ENCODE peak calls at places on chromosome 2, in six cellular contexts. One of them, this sample, is unnamed.

GRCh38 chr2:203808041-203808750 is 59.4 kb upstream of the CTLA4 start:
- DNase-seq in tibial nerve: no peak
- DNase-seq in HCT116: no peak
- DNase-seq in HepG2: no peak
- DNase-seq in endothelial cell of umbilical vein: peak; percentile 85
- DNase-seq in mammary epithelial cell: peak; percentile 83
- DNase-seq in this sample: no peak

GRCh38 chr2:101330253-101330921 is 21.9 kb upstream of the RNF149 start:
- DNase-seq in tibial nerve: peak; percentile 31
- DNase-seq in HCT116: no peak
- DNase-seq in HepG2: peak; percentile 92
- DNase-seq in endothelial cell of umbilical vein: peak; percentile 83
- DNase-seq in mammary epithelial cell: peak; percentile 55
- DNase-seq in this sample: no peak

GRCh38 chr2:231677632-231678104 is 30.7 kb upstream of the PTMA start:
- DNase-seq in tibial nerve: peak; percentile 85
- DNase-seq in HCT116: peak; percentile 73
- DNase-seq in HepG2: peak; percentile 83
- DNase-seq in endothelial cell of umbilical vein: peak; percentile 83
- DNase-seq in mammary epithelial cell: peak; percentile 67
- DNase-seq in this sample: peak; percentile 69

GRCh38 chr2:33153008-33153407 is 206.3 kb downstream of the LTBP1 start:
- DNase-seq in tibial nerve: no peak
- DNase-seq in HCT116: no peak
- DNase-seq in HepG2: no peak
- DNase-seq in endothelial cell of umbilical vein: no peak
- DNase-seq in mammary epithelial cell: peak; percentile 83
- DNase-seq in this sample: peak; percentile 86

GRCh38 chr2:134405641-134406081 is 151.8 kb downstream of the MGAT5 start:
- DNase-seq in tibial nerve: no peak
- DNase-seq in HCT116: no peak
- DNase-seq in HepG2: no peak
- DNase-seq in endothelial cell of umbilical vein: no peak
- DNase-seq in mammary epithelial cell: peak; percentile 91
- DNase-seq in this sample: peak; percentile 97

GRCh38 chr2:224426650-224427049 is 24.7 kb upstream of the FAM124B start:
- DNase-seq in tibial nerve: no peak
- DNase-seq in HCT116: no peak
- DNase-seq in HepG2: no peak
- DNase-seq in endothelial cell of umbilical vein: no peak
- DNase-seq in mammary epithelial cell: no peak
- DNase-seq in this sample: no peak

GRCh38 chr2:136029149-136029548 is 43.7 kb upstream of the DARS1 start:
- DNase-seq in tibial nerve: no peak
- DNase-seq in HCT116: no peak
- DNase-seq in HepG2: no peak
- DNase-seq in endothelial cell of umbilical vein: no peak
- DNase-seq in mammary epithelial cell: no peak
- DNase-seq in this sample: no peak

GRCh38 chr2:15584767-15585469 is 6.8 kb upstream of the DDX1 start:
- DNase-seq in tibial nerve: no peak
- DNase-seq in HCT116: no peak
- DNase-seq in HepG2: no peak
- DNase-seq in endothelial cell of umbilical vein: no peak
- DNase-seq in mammary epithelial cell: peak; percentile 12
- DNase-seq in this sample: peak; percentile 44

GRCh38 chr2:45435316-45435715 is 175.8 kb downstream of the SRBD1 start:
- DNase-seq in tibial nerve: no peak
- DNase-seq in HCT116: no peak
- DNase-seq in HepG2: no peak
- DNase-seq in endothelial cell of umbilical vein: no peak
- DNase-seq in mammary epithelial cell: peak; percentile 48
- DNase-seq in this sample: peak; percentile 77

GRCh38 chr2:186575302-186575701 is 14.6 kb upstream of the ITGAV start:
- DNase-seq in tibial nerve: no peak
- DNase-seq in HCT116: peak; percentile 83
- DNase-seq in HepG2: peak; percentile 94
- DNase-seq in endothelial cell of umbilical vein: peak; percentile 98
- DNase-seq in mammary epithelial cell: peak; percentile 97
- DNase-seq in this sample: peak; percentile 99

GRCh38 chr2:167420261-167420660 is 532.0 kb downstream of the XIRP2 start:
- DNase-seq in tibial nerve: no peak
- DNase-seq in HCT116: no peak
- DNase-seq in HepG2: no peak
- DNase-seq in endothelial cell of umbilical vein: no peak
- DNase-seq in mammary epithelial cell: no peak
- DNase-seq in this sample: no peak

DNA sequence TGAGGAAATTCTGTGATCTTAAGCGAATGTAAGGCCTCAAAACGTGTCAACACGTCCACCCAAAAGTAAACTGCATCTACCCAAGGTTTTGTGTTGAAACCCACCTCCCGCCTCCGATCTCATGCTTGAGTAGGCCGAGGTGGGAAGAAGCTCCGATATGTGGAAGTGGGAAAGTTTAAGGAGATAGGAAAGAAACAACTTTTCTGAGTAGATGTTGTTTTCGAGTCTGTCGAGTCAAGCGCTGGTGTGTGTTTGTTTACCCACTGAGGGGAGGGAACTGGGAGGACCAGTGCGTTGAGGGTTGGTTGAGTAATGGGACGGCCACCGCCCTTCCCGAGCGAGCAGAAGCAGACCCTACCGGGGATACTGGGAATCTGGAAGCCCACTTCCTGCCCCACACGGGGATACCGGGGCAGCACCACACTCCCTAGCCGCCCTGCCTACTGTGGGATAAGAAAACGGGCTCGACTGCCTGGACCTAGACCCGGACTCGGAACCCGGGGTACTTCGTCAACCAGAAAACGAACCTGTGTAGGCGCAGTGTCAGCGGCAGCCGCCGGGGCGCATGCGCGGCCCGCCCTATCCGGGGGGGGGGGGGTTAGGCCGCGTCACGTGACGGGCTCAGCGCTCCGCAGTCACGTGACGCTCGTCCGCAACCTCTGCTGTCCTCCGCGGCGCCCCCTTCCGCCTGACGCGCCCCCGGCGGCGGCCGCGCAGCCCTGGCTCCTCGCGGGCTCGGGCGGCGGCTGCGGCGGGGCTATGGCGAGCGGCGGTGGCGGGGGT is at the start of gene RETREG2:
- DNase-seq in tibial nerve: peak; percentile 68
- DNase-seq in HCT116: peak; percentile 84
- DNase-seq in HepG2: peak; percentile 93
- DNase-seq in endothelial cell of umbilical vein: peak; percentile 93
- DNase-seq in mammary epithelial cell: peak; percentile 87
- DNase-seq in this sample: peak; percentile 90
- TF ChIP-seq CTCF in tibial nerve: peak; percentile 66
- TF ChIP-seq CTCF in HCT116: no peak
- TF ChIP-seq CTCF in HepG2: peak; percentile 65
- TF ChIP-seq CTCF in endothelial cell of umbilical vein: no peak
- TF ChIP-seq CTCF in mammary epithelial cell: peak; percentile 38
- TF ChIP-seq CTCF in this sample: peak; percentile 39

GRCh38 chr2:233074106-233074505 is 14.0 kb downstream of the INPP5D start:
- DNase-seq in tibial nerve: no peak
- DNase-seq in HCT116: no peak
- DNase-seq in HepG2: no peak
- DNase-seq in endothelial cell of umbilical vein: no peak
- DNase-seq in mammary epithelial cell: no peak
- DNase-seq in this sample: no peak

GRCh38 chr2:233076749-233077148 is 16.6 kb downstream of the INPP5D start:
- DNase-seq in tibial nerve: no peak
- DNase-seq in HCT116: no peak
- DNase-seq in HepG2: no peak
- DNase-seq in endothelial cell of umbilical vein: peak; percentile 65
- DNase-seq in mammary epithelial cell: peak; percentile 14
- DNase-seq in this sample: no peak

GRCh38 chr2:233072838-233073237 is 12.7 kb downstream of the INPP5D start:
- DNase-seq in tibial nerve: no peak
- DNase-seq in HCT116: no peak
- DNase-seq in HepG2: no peak
- DNase-seq in endothelial cell of umbilical vein: no peak
- DNase-seq in mammary epithelial cell: no peak
- DNase-seq in this sample: no peak

GRCh38 chr2:233075966-233076339 is 15.8 kb downstream of the INPP5D start:
- DNase-seq in tibial nerve: no peak
- DNase-seq in HCT116: no peak
- DNase-seq in HepG2: no peak
- DNase-seq in endothelial cell of umbilical vein: peak; percentile 17
- DNase-seq in mammary epithelial cell: no peak
- DNase-seq in this sample: no peak

GRCh38 chr2:233075141-233075965 is 15.2 kb downstream of the INPP5D start:
- DNase-seq in tibial nerve: no peak
- DNase-seq in HCT116: no peak
- DNase-seq in HepG2: peak; percentile 39
- DNase-seq in endothelial cell of umbilical vein: no peak
- DNase-seq in mammary epithelial cell: no peak
- DNase-seq in this sample: no peak
- H3K36me3 ChIP-seq in tibial nerve: no peaks in the 10 kb centered on the region
- H3K36me3 ChIP-seq in HCT116: no peaks in the 10 kb centered on the region
- H3K36me3 ChIP-seq in HepG2: peaks cover 11% of the 10 kb centered on the region
- H3K36me3 ChIP-seq in endothelial cell of umbilical vein: no peaks in the 10 kb centered on the region
- H3K36me3 ChIP-seq in mammary epithelial cell: no peaks in the 10 kb centered on the region
- H3K36me3 ChIP-seq in this sample: no peaks in the 10 kb centered on the region

GRCh38 chr2:159984034-159984433 is 78.4 kb downstream of the PLA2R1 start:
- DNase-seq in tibial nerve: no peak
- DNase-seq in HCT116: no peak
- DNase-seq in HepG2: no peak
- DNase-seq in endothelial cell of umbilical vein: no peak
- DNase-seq in mammary epithelial cell: no peak
- DNase-seq in this sample: no peak

GRCh38 chr2:159987136-159987535 is 75.3 kb downstream of the PLA2R1 start:
- DNase-seq in tibial nerve: no peak
- DNase-seq in HCT116: no peak
- DNase-seq in HepG2: no peak
- DNase-seq in endothelial cell of umbilical vein: no peak
- DNase-seq in mammary epithelial cell: no peak
- DNase-seq in this sample: no peak

GRCh38 chr2:159988412-159988970 is 73.9 kb downstream of the PLA2R1 start:
- DNase-seq in tibial nerve: no peak
- DNase-seq in HCT116: no peak
- DNase-seq in HepG2: no peak
- DNase-seq in endothelial cell of umbilical vein: no peak
- DNase-seq in mammary epithelial cell: no peak
- DNase-seq in this sample: no peak

GRCh38 chr2:159995038-159995437 is 67.4 kb downstream of the PLA2R1 start:
- DNase-seq in tibial nerve: no peak
- DNase-seq in HCT116: no peak
- DNase-seq in HepG2: no peak
- DNase-seq in endothelial cell of umbilical vein: no peak
- DNase-seq in mammary epithelial cell: no peak
- DNase-seq in this sample: no peak

GRCh38 chr2:159989249-159989648 is 73.2 kb downstream of the PLA2R1 start:
- DNase-seq in tibial nerve: no peak
- DNase-seq in HCT116: no peak
- DNase-seq in HepG2: no peak
- DNase-seq in endothelial cell of umbilical vein: no peak
- DNase-seq in mammary epithelial cell: no peak
- DNase-seq in this sample: no peak
- TF ChIP-seq CTCF in tibial nerve: no peak
- TF ChIP-seq CTCF in HCT116: no peak
- TF ChIP-seq CTCF in HepG2: no peak
- TF ChIP-seq CTCF in endothelial cell of umbilical vein: no peak
- TF ChIP-seq CTCF in mammary epithelial cell: no peak
- TF ChIP-seq CTCF in this sample: no peak

DNA sequence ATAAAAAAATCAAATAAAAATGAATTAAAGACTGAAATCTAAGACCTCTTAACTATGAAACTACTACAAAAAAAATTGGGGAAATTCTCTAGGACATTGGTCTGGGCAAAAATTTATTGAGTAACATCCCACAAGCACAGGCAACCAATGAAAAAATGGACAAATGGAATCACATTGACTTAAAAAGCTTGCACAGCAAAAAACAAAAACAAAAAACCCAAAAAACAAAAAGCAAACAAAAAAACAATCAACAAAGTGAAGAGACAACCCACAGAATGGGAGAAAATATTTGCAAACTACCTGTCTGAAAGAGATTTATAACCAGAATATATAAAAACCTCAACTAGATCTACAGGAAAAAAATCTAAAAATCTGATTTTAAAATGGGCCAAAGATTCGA is 63.4 kb upstream of the CHN1 start:
- DNase-seq in tibial nerve: no peak
- DNase-seq in HCT116: no peak
- DNase-seq in HepG2: no peak
- DNase-seq in endothelial cell of umbilical vein: no peak
- DNase-seq in mammary epithelial cell: no peak
- DNase-seq in this sample: no peak
- H3K36me3 ChIP-seq in tibial nerve: no peaks in the 10 kb centered on the region
- H3K36me3 ChIP-seq in HCT116: no peaks in the 10 kb centered on the region
- H3K36me3 ChIP-seq in HepG2: peaks cover 18% of the 10 kb centered on the region
- H3K36me3 ChIP-seq in endothelial cell of umbilical vein: peaks cover 3% of the 10 kb centered on the region
- H3K36me3 ChIP-seq in mammary epithelial cell: peaks cover 7% of the 10 kb centered on the region
- H3K36me3 ChIP-seq in this sample: no peaks in the 10 kb centered on the region

DNA sequence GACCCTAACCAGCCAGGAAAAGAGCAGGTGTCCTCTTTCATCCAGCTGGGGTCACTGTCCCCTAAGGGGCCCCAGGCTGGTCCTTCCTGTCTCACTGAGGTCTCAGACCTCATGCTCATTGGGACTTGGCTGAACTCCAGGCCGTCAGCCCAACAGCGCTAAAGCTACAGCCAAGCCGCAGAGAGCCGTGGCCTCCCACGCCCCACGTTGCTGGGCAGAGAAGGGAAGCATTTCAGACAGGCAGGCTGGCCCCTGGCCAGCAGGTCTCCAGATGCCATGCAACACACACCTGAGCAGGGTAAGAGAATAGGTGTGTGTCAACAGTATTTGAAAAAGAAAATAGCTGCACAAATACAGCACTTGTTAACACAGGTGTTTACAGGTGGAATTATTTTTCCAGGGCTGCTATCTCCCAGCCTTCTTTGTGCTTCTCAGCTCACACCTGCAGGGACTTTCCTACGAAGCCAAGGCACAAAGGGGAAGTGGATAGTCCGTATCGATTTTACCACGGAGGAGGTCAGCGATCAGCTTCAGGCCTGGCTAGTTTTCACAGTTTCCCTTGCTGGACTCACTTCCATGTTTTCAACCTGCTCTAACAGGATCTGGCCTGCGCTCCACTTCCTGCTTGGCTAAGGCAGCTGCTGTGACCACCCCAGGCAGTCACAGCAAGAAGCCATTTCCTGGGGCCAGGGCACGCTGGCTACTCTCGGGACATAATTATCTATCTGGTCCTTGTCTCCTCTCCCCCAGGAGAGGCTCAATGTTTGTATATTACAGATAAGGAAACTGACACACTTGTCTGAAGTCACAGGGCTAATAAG is 156.1 kb upstream of the ID2 start:
- DNase-seq in tibial nerve: peak; percentile 45
- DNase-seq in HCT116: no peak
- DNase-seq in HepG2: peak; percentile 92
- DNase-seq in endothelial cell of umbilical vein: no peak
- DNase-seq in mammary epithelial cell: peak; percentile 6
- DNase-seq in this sample: peak; percentile 35
- TF ChIP-seq CTCF in tibial nerve: no peak
- TF ChIP-seq CTCF in HCT116: no peak
- TF ChIP-seq CTCF in HepG2: peak; percentile 97
- TF ChIP-seq CTCF in endothelial cell of umbilical vein: no peak
- TF ChIP-seq CTCF in mammary epithelial cell: peak; percentile 4
- TF ChIP-seq CTCF in this sample: peak; percentile 12